ENCODE peak calls at places on chromosomes 2 and 18, in nine cellular contexts. A is adrenal gland, Z is GM23338, E is dorsolateral prefrontal cortex, K is GM20000, P is AG04450, B is tibial nerve, I is RWPE1, G is heart right ventricle. U is an unnamed sample.

GRCh38 chr18:3923750-3924149 is 473.8 kb downstream of the TGIF1 start:
- DNase-seq in P (peak; percentile 37), A (no peak), G (no peak), K (no peak), Z (no peak), E (no peak), B (no peak), I (peak; percentile 7), U (no peak)

GRCh38 chr18:39685303-39685902 is 2119.8 kb upstream of the CELF4 start:
- DNase-seq in Z (peak; percentile 84), I (no peak), K (no peak), B (no peak), G (no peak), A (no peak), P (no peak), E (no peak), U (no peak)

GRCh38 chr2:24926220-24926601 is 6.2 kb upstream of the ADCY3 start:
- DNase-seq in K (no peak), G (no peak), B (no peak), A (no peak), Z (no peak), P (no peak), I (no peak), E (no peak), U (no peak)

GRCh38 chr2:187991389-187991788 is 300.3 kb upstream of the GULP1 start:
- DNase-seq in E (no peak), B (no peak), G (no peak), A (no peak), K (no peak), P (no peak), Z (no peak), I (no peak), U (no peak)

GRCh38 chr2:150549381-150549780 is 61.9 kb upstream of the RND3 start:
- DNase-seq in B (no peak), E (no peak), G (no peak), A (no peak), P (no peak), K (no peak), I (no peak), Z (no peak), U (no peak)

GRCh38 chr2:61178603-61179545 is 16.9 kb downstream of the C2orf74 start:
- DNase-seq in P (no peak), E (no peak), I (no peak), Z (no peak), B (no peak), K (peak; percentile 43), A (no peak), G (no peak), U (no peak)

GRCh38 chr18:34991152-34991551 is 50.1 kb upstream of the MAPRE2 start:
- DNase-seq in B (no peak), Z (no peak), K (no peak), I (no peak), E (no peak), P (no peak), A (no peak), G (no peak), U (no peak)

GRCh38 chr2:56169521-56169920 is 14.3 kb upstream of the CCDC85A start:
- DNase-seq in Z (no peak), G (no peak), K (no peak), P (no peak), A (no peak), E (no peak), I (no peak), B (no peak), U (no peak)

GRCh38 chr2:215435261-215435808 is 533 bp downstream of the FN1 start:
- DNase-seq in Z (peak; percentile 77), G (no peak), K (peak; percentile 48), E (no peak), I (peak; percentile 13), B (no peak), P (no peak), A (no peak), U (no peak)

GRCh38 chr2:109644571-109645275 is 30.6 kb downstream of the SOWAHC start:
- DNase-seq in Z (peak; percentile 35), A (no peak), G (no peak), E (no peak), P (no peak), I (no peak), K (no peak), B (no peak), U (no peak)

GRCh38 chr2:198028955-198029354 is 224.6 kb downstream of the PLCL1 start:
- DNase-seq in K (no peak), A (no peak), G (no peak), I (no peak), Z (no peak), E (no peak), B (no peak), P (no peak), U (no peak)

GRCh38 chr18:79507546-79508480 is 112.1 kb downstream of the NFATC1 start:
- DNase-seq in I (peak; percentile 26), E (peak; percentile 75), G (peak; percentile 87), B (peak; percentile 63), K (no peak), P (no peak), Z (no peak), A (peak; percentile 70), U (peak; percentile 44)

GRCh38 chr18:9328776-9329175 is 5.8 kb upstream of the TWSG1 start:
- DNase-seq in P (no peak), B (no peak), A (no peak), Z (no peak), G (no peak), E (no peak), I (no peak), K (no peak), U (no peak)

GRCh38 chr2:137838255-137839092 is 125.8 kb upstream of the HNMT start:
- DNase-seq in E (no peak), K (peak; percentile 49), B (no peak), A (no peak), G (no peak), Z (peak; percentile 76), I (peak; percentile 73), P (peak; percentile 8), U (no peak)

GRCh38 chr2:20650412-20650879 is 452 bp downstream of the HS1BP3 start:
- DNase-seq in G (no peak), I (peak; percentile 41), Z (peak; percentile 73), P (no peak), B (no peak), K (peak; percentile 53), E (peak; percentile 30), A (peak; percentile 55), U (no peak)

GRCh38 chr2:47497843-47498460 is 95.0 kb downstream of the MSH2 start:
- DNase-seq in A (no peak), E (no peak), K (no peak), I (no peak), B (no peak), G (no peak), P (no peak), Z (no peak), U (no peak)

GRCh38 chr2:22124003-22124402 is 1000.2 kb downstream of the TDRD15 start:
- DNase-seq in E (no peak), B (no peak), A (no peak), G (no peak), I (no peak), Z (peak; percentile 31), P (no peak), K (no peak), U (no peak)
- TF ChIP-seq CTCF in E (no peak), B (no peak), A (no peak), G (no peak), I (no peak), Z (peak; percentile 44), P (peak; percentile 29), K (no peak), U (no peak)

DNA sequence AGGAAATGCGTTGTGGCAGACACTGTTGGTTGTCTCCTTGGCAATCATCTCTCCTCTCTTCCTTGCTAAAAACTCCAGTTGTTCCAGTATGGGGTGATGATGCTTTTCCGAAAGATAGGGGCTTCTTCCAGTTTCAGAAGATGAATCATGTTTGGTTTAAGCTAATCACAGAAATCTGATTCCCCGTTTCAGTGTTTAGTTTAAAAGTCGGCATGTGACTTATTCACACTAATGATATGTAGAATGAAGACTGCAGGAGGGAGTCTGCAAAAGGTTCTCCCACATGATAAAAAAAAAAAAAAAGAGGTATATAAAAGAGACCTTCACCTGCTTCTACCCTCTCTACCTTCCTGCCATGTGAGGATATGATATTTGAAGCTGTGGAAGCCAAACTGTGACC is 239.0 kb upstream of the SIX2 start:
- DNase-seq in I (no peak), A (no peak), B (no peak), E (no peak), G (no peak), Z (no peak), K (no peak), P (no peak), U (no peak)
- TF ChIP-seq CTCF in I (no peak), A (no peak), B (no peak), E (no peak), G (no peak), Z (no peak), K (no peak), P (no peak), U (no peak)

GRCh38 chr2:102593516-102593915 is 25.8 kb upstream of the SLC9A2 start:
- DNase-seq in B (no peak), P (no peak), Z (no peak), K (no peak), E (no peak), I (no peak), G (no peak), A (no peak), U (no peak)

GRCh38 chr2:102591646-102592045 is 27.7 kb upstream of the SLC9A2 start:
- DNase-seq in A (no peak), B (no peak), G (no peak), E (no peak), K (no peak), P (no peak), I (no peak), Z (no peak), U (no peak)

GRCh38 chr2:102589444-102589843 is 29.9 kb upstream of the SLC9A2 start:
- DNase-seq in K (no peak), G (no peak), I (no peak), E (no peak), P (no peak), Z (no peak), B (no peak), A (no peak), U (no peak)

GRCh38 chr2:102588213-102588939 is 31.0 kb upstream of the SLC9A2 start:
- DNase-seq in I (no peak), A (no peak), G (no peak), P (no peak), E (no peak), B (no peak), K (no peak), Z (no peak), U (no peak)

DNA sequence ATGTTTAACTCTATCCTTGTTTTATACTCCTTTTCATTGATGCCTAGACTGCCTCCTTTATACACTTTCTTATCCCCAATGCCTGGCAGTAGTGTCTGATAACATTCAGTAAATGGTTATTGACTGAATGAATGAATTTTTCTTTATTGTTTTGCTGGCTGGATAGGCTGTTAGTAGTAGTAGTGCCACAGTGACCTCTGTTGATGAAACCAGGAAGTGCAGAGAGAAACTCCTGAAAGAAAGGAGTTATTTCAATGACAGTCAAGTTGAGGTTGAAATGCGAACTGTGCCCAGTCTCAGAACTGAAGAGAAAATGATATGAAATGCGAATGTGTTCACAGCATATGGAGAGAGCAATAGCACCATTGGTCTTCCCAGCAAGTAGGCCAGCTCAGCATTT is 26.8 kb upstream of the SLC9A2 start:
- DNase-seq in K (no peak), B (no peak), Z (peak; percentile 59), G (no peak), E (no peak), I (no peak), P (no peak), A (peak; percentile 21), U (no peak)
- TF ChIP-seq CTCF in K (no peak), B (peak; percentile 19), Z (peak; percentile 70), G (peak; percentile 19), E (peak; percentile 18), I (no peak), P (peak; percentile 49), A (no peak), U (peak; percentile 54)

GRCh38 chr2:27174638-27175037 is 25.8 kb downstream of the TCF23 start:
- DNase-seq in K (no peak), B (no peak), Z (no peak), A (no peak), P (no peak), I (no peak), E (no peak), G (no peak), U (no peak)
- TF ChIP-seq CTCF in K (no peak), B (no peak), Z (no peak), A (no peak), P (no peak), I (no peak), E (no peak), G (no peak), U (no peak)

U was measured in CD14-positive monocyte.